ENCODE peak calls at places on chromosomes 2 and 18, in four cellular contexts. Y is tibial nerve, L is uterus, Z is prostate gland. P is an unnamed sample. For H3K4me1, the result is how much of the 10 kb centered on the place peaks cover.

GRCh38 chr2:238441262-238442114 is 14.8 kb downstream of the ASB1 start:
- DNase-seq in Y (no peak), L (no peak), Z (no peak), P (no peak)

GRCh38 chr2:113734187-113734586 is 22.3 kb downstream of the SLC35F5 start:
- DNase-seq in Y (no peak), L (no peak), Z (no peak), P (no peak)

GRCh38 chr2:60882971-60883753 is 1.8 kb downstream of the REL start:
- DNase-seq in Y (peak), L (no peak), Z (no peak), P (no peak)

GRCh38 chr2:168427451-168427850 is 28.6 kb upstream of the CERS6 start:
- DNase-seq in Y (no peak), L (no peak), Z (no peak), P (no peak)

GRCh38 chr2:7020059-7020458 is 102.8 kb downstream of the RNF144A start:
- DNase-seq in Y (no peak), L (no peak), Z (no peak), P (no peak)

GRCh38 chr18:77106331-77106730 is 26.3 kb downstream of the MBP start:
- DNase-seq in Y (no peak), L (no peak), Z (no peak), P (no peak)

GRCh38 chr18:35524236-35524635 is 26.5 kb upstream of the INO80C start:
- DNase-seq in Y (peak), L (no peak), Z (no peak), P (no peak)

GRCh38 chr2:64296150-64296500 is 151.9 kb upstream of the PELI1 start:
- DNase-seq in Y (no peak), L (no peak), Z (no peak), P (no peak)

GRCh38 chr2:176446718-176447414 is 177.6 kb downstream of the MTX2 start:
- DNase-seq in Y (no peak), L (no peak), Z (no peak), P (no peak)

GRCh38 chr18:78352905-78353304 is 626.7 kb upstream of the SALL3 start:
- DNase-seq in Y (no peak), L (no peak), Z (no peak), P (no peak)

GRCh38 chr18:48470484-48471180 is 61.4 kb upstream of the ZBTB7C start:
- DNase-seq in Y (no peak), L (no peak), Z (no peak), P (no peak)

GRCh38 chr2:55088400-55088799 is 38.1 kb upstream of the RTN4 start:
- DNase-seq in Y (no peak), L (no peak), Z (no peak), P (no peak)

GRCh38 chr2:73859721-73860586 is 31.2 kb downstream of the STAMBP start:
- DNase-seq in Y (no peak), L (no peak), Z (no peak), P (peak)

GRCh38 chr2:161090401-161090800 is 69.8 kb upstream of the TANK start:
- DNase-seq in Y (no peak), L (no peak), Z (no peak), P (no peak)

GRCh38 chr18:80154293-80154692 is 45.2 kb downstream of the ADNP2 start:
- DNase-seq in Y (no peak), L (no peak), Z (no peak), P (no peak)

GRCh38 chr2:240557101-240557751 is 562 bp downstream of the ANKMY1 start:
- DNase-seq in Y (no peak), L (no peak), Z (peak), P (no peak)

GRCh38 chr2:98548920-98549818 is 59.1 kb downstream of the COA5 start:
- DNase-seq in Y (no peak), L (no peak), Z (no peak), P (no peak)

GRCh38 chr2:98546186-98546585 is 62.1 kb downstream of the COA5 start:
- DNase-seq in Y (no peak), L (no peak), Z (no peak), P (no peak)

GRCh38 chr2:98550165-98550564 is 58.1 kb downstream of the COA5 start:
- DNase-seq in Y (no peak), L (no peak), Z (no peak), P (no peak)

GRCh38 chr2:98545591-98545990 is 62.7 kb downstream of the COA5 start:
- DNase-seq in Y (no peak), L (no peak), Z (no peak), P (no peak)

GRCh38 chr2:98547092-98547798 is 61.1 kb downstream of the COA5 start:
- DNase-seq in Y (no peak), L (no peak), Z (no peak), P (no peak)
- H3K4me1 ChIP-seq in Y (under half), L (under half), Z (under half), P (under half)

GRCh38 chr2:223936862-223937326 is 8.2 kb downstream of the WDFY1 start:
- DNase-seq in Y (no peak), L (no peak), Z (no peak), P (no peak)
- H3K4me3 ChIP-seq in Y (no peak), L (no peak), Z (no peak), P (no peak)

GRCh38 chr2:79620679-79621078 is 107.8 kb downstream of the CTNNA2 start:
- DNase-seq in Y (no peak), L (no peak), Z (no peak), P (no peak)
- H3K27ac ChIP-seq in Y (no peak), L (no peak), Z (no peak), P (no peak)

GRCh38 chr2:230209422-230210051 is 10.2 kb downstream of the SP110 start:
- DNase-seq in Y (no peak), L (no peak), Z (no peak), P (no peak)
- H3K4me1 ChIP-seq in Y (under half), L (under half), Z (under half), P (under half)

GRCh38 chr2:127011136-127011740 is 95.7 kb downstream of the BIN1 start:
- DNase-seq in Y (no peak), L (peak), Z (no peak), P (no peak)
- H3K4me3 ChIP-seq in Y (no peak), L (no peak), Z (no peak), P (no peak)

GRCh38 chr2:123785332-123785731 is 239.8 kb upstream of the CNTNAP5 start:
- DNase-seq in Y (no peak), L (no peak), Z (no peak), P (no peak)
- H3K27ac ChIP-seq in Y (no peak), L (no peak), Z (no peak), P (no peak)

DNA sequence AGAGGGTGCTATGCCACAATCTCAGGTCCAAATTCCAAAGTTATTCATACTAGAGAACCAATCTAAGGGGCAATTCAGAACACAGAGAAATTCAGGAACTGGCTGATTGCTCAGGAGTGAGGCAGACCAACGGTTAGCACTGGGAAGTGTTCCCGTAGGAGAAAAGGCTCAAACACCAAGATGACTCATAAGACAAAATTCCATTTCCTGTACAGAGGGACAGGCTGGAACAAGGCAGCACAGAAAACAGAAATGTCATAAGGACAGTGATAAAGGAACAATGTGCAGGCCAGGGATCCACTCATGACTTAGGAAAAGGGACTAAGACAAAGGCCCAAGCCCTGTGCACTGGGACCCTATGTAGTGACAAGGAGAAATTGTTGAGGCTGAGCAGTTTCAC is 54.2 kb downstream of the PDE1A start:
- DNase-seq in Y (peak), L (peak), Z (peak), P (peak)
- H3K4me1 ChIP-seq in Y (under half), L (under half), Z (under half), P (under half)

DNA sequence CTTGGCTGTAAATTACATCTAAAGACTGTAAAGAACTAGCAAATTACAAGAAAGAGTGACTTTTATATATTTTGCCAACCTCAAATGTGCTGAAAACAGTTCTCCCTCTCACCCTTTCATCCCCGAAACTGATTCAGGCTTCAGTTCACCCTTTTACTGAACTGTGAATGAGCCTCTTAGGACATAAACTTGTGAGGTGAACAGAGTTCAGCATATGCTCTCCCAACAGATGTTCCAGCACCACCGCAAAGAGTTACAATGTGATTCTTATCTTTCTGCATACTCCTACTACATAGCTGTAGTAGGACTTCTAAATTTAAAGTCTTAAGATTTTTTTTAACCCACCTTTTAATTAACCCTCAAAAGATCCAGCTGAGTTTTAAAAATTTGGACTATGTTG is 1.2 kb upstream of the ZCCHC2 start:
- DNase-seq in Y (no peak), L (no peak), Z (no peak), P (no peak)
- H3K4me3 ChIP-seq in Y (no peak), L (no peak), Z (peak), P (peak)

GRCh38 chr2:127422631-127423475 is 4.6 kb downstream of the PROC start:
- DNase-seq in Y (no peak), L (no peak), Z (no peak), P (no peak)
- H3K27ac ChIP-seq in Y (no peak), L (no peak), Z (no peak), P (no peak)